ENCODE peak calls at places on chromosomes 2 and 18, in six cellular contexts. One of them, this sample, is unnamed.
A peak's percentile ranks its signal among the peaks of the same experiment; 100 is the strongest.

GRCh38 chr2:27245116-27245515 is 17.7 kb downstream of the SLC30A3 start:
- DNase-seq in GM23338: no peak
- DNase-seq in DND-41: no peak
- DNase-seq in MM.1S: no peak
- DNase-seq in neural progenitor cell: no peak
- DNase-seq in IMR-90: no peak
- DNase-seq in this sample: no peak

GRCh38 chr18:58135806-58136331 is 91.8 kb downstream of the NEDD4L start:
- DNase-seq in GM23338: peak; percentile 85
- DNase-seq in IMR-90: peak; percentile 74
- DNase-seq in DND-41: peak; percentile 46
- DNase-seq in MM.1S: peak; percentile 68
- DNase-seq in neural progenitor cell: peak; percentile 80
- DNase-seq in this sample: peak; percentile 81

GRCh38 chr2:222861411-222862067 is 703 bp downstream of the ACSL3 start:
- DNase-seq in neural progenitor cell: no peak
- DNase-seq in DND-41: peak; percentile 42
- DNase-seq in IMR-90: no peak
- DNase-seq in MM.1S: peak; percentile 42
- DNase-seq in GM23338: no peak
- DNase-seq in this sample: no peak

GRCh38 chr2:25845843-25846505 is 32.3 kb downstream of the ASXL2 start:
- DNase-seq in DND-41: no peak
- DNase-seq in neural progenitor cell: no peak
- DNase-seq in MM.1S: no peak
- DNase-seq in IMR-90: peak; percentile 28
- DNase-seq in GM23338: peak; percentile 44
- DNase-seq in this sample: no peak

GRCh38 chr2:50743471-50743870 is 288.5 kb downstream of the NRXN1 start:
- DNase-seq in IMR-90: no peak
- DNase-seq in GM23338: no peak
- DNase-seq in DND-41: no peak
- DNase-seq in MM.1S: no peak
- DNase-seq in neural progenitor cell: no peak
- DNase-seq in this sample: no peak

GRCh38 chr2:234950730-234951385 is 959 bp upstream of the SH3BP4 start:
- DNase-seq in neural progenitor cell: peak; percentile 54
- DNase-seq in IMR-90: peak; percentile 64
- DNase-seq in MM.1S: no peak
- DNase-seq in GM23338: peak; percentile 60
- DNase-seq in DND-41: no peak
- DNase-seq in this sample: peak; percentile 79

GRCh38 chr2:158497486-158497885 is 40.7 kb downstream of the PKP4 start:
- DNase-seq in IMR-90: peak; percentile 50
- DNase-seq in neural progenitor cell: no peak
- DNase-seq in GM23338: no peak
- DNase-seq in MM.1S: no peak
- DNase-seq in DND-41: no peak
- DNase-seq in this sample: no peak

GRCh38 chr18:56200381-56200831 is 438.0 kb downstream of the TXNL1 start:
- DNase-seq in MM.1S: no peak
- DNase-seq in neural progenitor cell: no peak
- DNase-seq in DND-41: no peak
- DNase-seq in GM23338: no peak
- DNase-seq in IMR-90: peak; percentile 88
- DNase-seq in this sample: peak; percentile 77

GRCh38 chr2:64899081-64899865 is 89.9 kb upstream of the SLC1A4 start:
- DNase-seq in IMR-90: no peak
- DNase-seq in DND-41: no peak
- DNase-seq in neural progenitor cell: no peak
- DNase-seq in GM23338: no peak
- DNase-seq in MM.1S: no peak
- DNase-seq in this sample: no peak

GRCh38 chr2:238912916-238913875 is 65.3 kb downstream of the TWIST2 start:
- DNase-seq in neural progenitor cell: no peak
- DNase-seq in MM.1S: no peak
- DNase-seq in GM23338: no peak
- DNase-seq in DND-41: no peak
- DNase-seq in IMR-90: no peak
- DNase-seq in this sample: no peak

GRCh38 chr18:36333418-36333817 is 35.9 kb downstream of the FHOD3 start:
- DNase-seq in MM.1S: no peak
- DNase-seq in neural progenitor cell: no peak
- DNase-seq in GM23338: no peak
- DNase-seq in DND-41: no peak
- DNase-seq in IMR-90: peak; percentile 62
- DNase-seq in this sample: no peak

GRCh38 chr18:13371689-13372404 is 153.3 kb downstream of the LDLRAD4 start:
- DNase-seq in DND-41: no peak
- DNase-seq in MM.1S: peak; percentile 76
- DNase-seq in GM23338: no peak
- DNase-seq in IMR-90: no peak
- DNase-seq in neural progenitor cell: no peak
- DNase-seq in this sample: no peak

GRCh38 chr2:67322361-67323001 is 74.7 kb upstream of the ETAA1 start:
- DNase-seq in DND-41: no peak
- DNase-seq in MM.1S: peak; percentile 57
- DNase-seq in neural progenitor cell: peak; percentile 69
- DNase-seq in GM23338: peak; percentile 72
- DNase-seq in IMR-90: peak; percentile 76
- DNase-seq in this sample: peak; percentile 52

GRCh38 chr2:19839438-19839837 is 62.3 kb downstream of the TTC32 start:
- DNase-seq in DND-41: no peak
- DNase-seq in GM23338: no peak
- DNase-seq in neural progenitor cell: no peak
- DNase-seq in MM.1S: no peak
- DNase-seq in IMR-90: no peak
- DNase-seq in this sample: no peak

GRCh38 chr2:207223051-207223450 is 57.3 kb upstream of the KLF7 start:
- DNase-seq in DND-41: no peak
- DNase-seq in MM.1S: no peak
- DNase-seq in IMR-90: peak; percentile 87
- DNase-seq in neural progenitor cell: no peak
- DNase-seq in GM23338: no peak
- DNase-seq in this sample: peak; percentile 88

GRCh38 chr2:208466133-208466919 is 59.7 kb downstream of the PTH2R start:
- DNase-seq in MM.1S: peak; percentile 70
- DNase-seq in GM23338: peak; percentile 90
- DNase-seq in IMR-90: peak; percentile 0
- DNase-seq in DND-41: peak; percentile 38
- DNase-seq in neural progenitor cell: peak; percentile 86
- DNase-seq in this sample: peak; percentile 1

GRCh38 chr2:195413944-195414343 is 243.1 kb upstream of the SLC39A10 start:
- DNase-seq in IMR-90: no peak
- DNase-seq in MM.1S: no peak
- DNase-seq in neural progenitor cell: no peak
- DNase-seq in DND-41: no peak
- DNase-seq in GM23338: no peak
- DNase-seq in this sample: no peak

GRCh38 chr2:195410272-195410671 is 246.8 kb upstream of the SLC39A10 start:
- DNase-seq in GM23338: peak; percentile 38
- DNase-seq in neural progenitor cell: no peak
- DNase-seq in IMR-90: no peak
- DNase-seq in MM.1S: no peak
- DNase-seq in DND-41: no peak
- DNase-seq in this sample: no peak

GRCh38 chr2:195408811-195409210 is 248.2 kb upstream of the SLC39A10 start:
- DNase-seq in IMR-90: peak; percentile 39
- DNase-seq in MM.1S: no peak
- DNase-seq in GM23338: no peak
- DNase-seq in DND-41: no peak
- DNase-seq in neural progenitor cell: no peak
- DNase-seq in this sample: no peak

GRCh38 chr2:195413422-195413821 is 243.6 kb upstream of the SLC39A10 start:
- DNase-seq in DND-41: peak; percentile 27
- DNase-seq in GM23338: no peak
- DNase-seq in IMR-90: peak; percentile 44
- DNase-seq in neural progenitor cell: no peak
- DNase-seq in MM.1S: no peak
- DNase-seq in this sample: peak; percentile 67

DNA sequence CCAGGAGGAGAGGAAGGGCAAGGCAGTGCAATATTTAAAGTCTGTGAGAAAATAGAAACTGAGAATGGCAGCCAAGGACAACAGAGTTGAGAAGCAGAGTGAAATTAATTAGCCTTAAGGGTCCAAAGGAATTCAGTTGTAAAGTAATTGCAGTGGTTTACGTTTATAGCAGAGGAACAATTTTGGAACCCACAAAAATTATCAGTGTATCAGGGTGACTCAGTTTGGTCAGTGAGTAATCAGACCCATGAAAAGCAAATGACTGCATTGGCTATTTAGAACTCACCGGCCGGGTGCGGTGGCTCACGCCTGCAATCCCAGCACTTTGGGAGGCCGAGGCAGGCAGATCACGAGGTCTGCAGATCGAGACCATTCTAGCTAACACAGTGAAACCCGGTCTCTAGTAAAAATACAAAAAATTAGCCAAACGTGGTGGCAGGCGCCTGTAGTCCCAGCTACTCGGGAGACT is 245.8 kb upstream of the SLC39A10 start:
- DNase-seq in neural progenitor cell: no peak
- DNase-seq in GM23338: no peak
- DNase-seq in DND-41: no peak
- DNase-seq in MM.1S: no peak
- DNase-seq in IMR-90: peak; percentile 69
- DNase-seq in this sample: no peak
- H3K4me2 ChIP-seq in neural progenitor cell: no peak overlapping the region
- H3K4me2 ChIP-seq in GM23338: no peak overlapping the region
- H3K4me2 ChIP-seq in DND-41: no peak overlapping the region
- H3K4me2 ChIP-seq in MM.1S: no peak overlapping the region
- H3K4me2 ChIP-seq in IMR-90: no peak overlapping the region
- H3K4me2 ChIP-seq in this sample: no peak overlapping the region

DNA sequence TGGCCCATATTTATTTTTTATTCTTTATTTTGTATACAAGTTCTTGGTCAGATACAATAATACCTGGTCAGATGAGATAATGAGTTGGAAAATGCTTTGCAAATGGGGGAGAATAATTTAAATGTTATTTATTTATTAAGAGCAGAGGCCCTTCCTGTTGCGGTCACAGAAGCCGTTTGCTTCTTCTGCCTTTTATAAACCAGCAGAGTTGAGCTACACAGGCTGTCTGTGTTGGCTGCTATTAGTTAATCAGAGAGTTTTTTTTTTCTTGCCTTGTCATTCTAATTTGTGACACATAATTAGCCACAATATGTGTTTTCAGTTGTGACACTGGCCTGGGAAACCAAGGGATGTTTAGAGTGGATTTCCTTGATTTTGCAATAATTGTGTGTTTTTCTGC is 23.1 kb upstream of the IL37 start:
- DNase-seq in neural progenitor cell: no peak
- DNase-seq in IMR-90: peak; percentile 34
- DNase-seq in DND-41: no peak
- DNase-seq in MM.1S: peak; percentile 73
- DNase-seq in GM23338: no peak
- DNase-seq in this sample: peak; percentile 38
- H3K4me2 ChIP-seq in neural progenitor cell: no peak overlapping the region
- H3K4me2 ChIP-seq in IMR-90: peak overlapping the region; percentile 13
- H3K4me2 ChIP-seq in DND-41: no peak overlapping the region
- H3K4me2 ChIP-seq in MM.1S: peak overlapping the region; percentile 67
- H3K4me2 ChIP-seq in GM23338: no peak overlapping the region
- H3K4me2 ChIP-seq in this sample: no peak overlapping the region

GRCh38 chr2:106890611-106891010 is 4.6 kb upstream of the ST6GAL2 start:
- DNase-seq in DND-41: no peak
- DNase-seq in MM.1S: peak; percentile 48
- DNase-seq in IMR-90: no peak
- DNase-seq in GM23338: no peak
- DNase-seq in neural progenitor cell: no peak
- DNase-seq in this sample: no peak
- H3K4me2 ChIP-seq in DND-41: no peak overlapping the region
- H3K4me2 ChIP-seq in MM.1S: peak overlapping the region; percentile 24
- H3K4me2 ChIP-seq in IMR-90: no peak overlapping the region
- H3K4me2 ChIP-seq in GM23338: peak overlapping the region; percentile 63
- H3K4me2 ChIP-seq in neural progenitor cell: no peak overlapping the region
- H3K4me2 ChIP-seq in this sample: no peak overlapping the region

DNA sequence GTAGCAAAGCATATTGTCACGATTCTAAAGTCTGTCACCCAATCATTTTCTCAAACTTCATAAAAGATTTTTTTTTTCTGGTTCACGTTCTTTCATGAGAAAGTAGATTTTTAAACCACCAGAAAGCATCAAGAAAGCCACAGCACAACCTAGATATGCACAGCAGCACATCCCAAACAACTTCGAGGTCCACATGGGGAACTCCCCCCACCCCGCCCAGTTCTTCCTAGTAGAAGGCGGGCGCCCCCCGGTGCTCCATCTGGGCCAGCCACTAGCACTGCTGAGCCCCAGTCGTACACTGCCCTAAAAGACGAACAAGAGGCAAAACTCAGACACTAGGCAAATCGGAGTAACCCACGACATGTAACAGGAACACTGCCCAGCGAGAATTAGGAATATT is 15.5 kb downstream of the HDLBP start:
- DNase-seq in DND-41: no peak
- DNase-seq in MM.1S: no peak
- DNase-seq in GM23338: peak; percentile 52
- DNase-seq in neural progenitor cell: no peak
- DNase-seq in IMR-90: no peak
- DNase-seq in this sample: no peak
- H3K4me2 ChIP-seq in DND-41: no peak overlapping the region
- H3K4me2 ChIP-seq in MM.1S: no peak overlapping the region
- H3K4me2 ChIP-seq in GM23338: no peak overlapping the region
- H3K4me2 ChIP-seq in neural progenitor cell: no peak overlapping the region
- H3K4me2 ChIP-seq in IMR-90: no peak overlapping the region
- H3K4me2 ChIP-seq in this sample: no peak overlapping the region